ENCODE peak calls at places on chromosomes 2 and 18, in five cellular contexts. One of them, this sample, is unnamed.

GRCh38 chr2:13056259-13056843 is 339.6 kb downstream of the TRIB2 start:
- DNase-seq in esophagus squamous epithelium: no peak
- DNase-seq in left ventricle myocardium inferior: no peak
- DNase-seq in heart right ventricle: no peak
- DNase-seq in MM.1S: peak; percentile 24
- DNase-seq in this sample: no peak

GRCh38 chr2:113085542-113085941 is 17.8 kb downstream of the IL1F10 start:
- DNase-seq in MM.1S: no peak
- DNase-seq in heart right ventricle: no peak
- DNase-seq in left ventricle myocardium inferior: no peak
- DNase-seq in esophagus squamous epithelium: no peak
- DNase-seq in this sample: no peak

GRCh38 chr2:23563673-23564617 is 179.0 kb downstream of the KLHL29 start:
- DNase-seq in MM.1S: no peak
- DNase-seq in left ventricle myocardium inferior: peak; percentile 57
- DNase-seq in esophagus squamous epithelium: no peak
- DNase-seq in heart right ventricle: no peak
- DNase-seq in this sample: no peak

GRCh38 chr18:48896875-48897511 is 53.8 kb downstream of the SMAD7 start:
- DNase-seq in left ventricle myocardium inferior: peak; percentile 58
- DNase-seq in MM.1S: peak; percentile 50
- DNase-seq in esophagus squamous epithelium: no peak
- DNase-seq in heart right ventricle: peak; percentile 56
- DNase-seq in this sample: peak; percentile 93

GRCh38 chr2:157592983-157593382 is 35.7 kb downstream of the ACVR1C start:
- DNase-seq in left ventricle myocardium inferior: no peak
- DNase-seq in esophagus squamous epithelium: no peak
- DNase-seq in heart right ventricle: no peak
- DNase-seq in MM.1S: no peak
- DNase-seq in this sample: no peak

GRCh38 chr2:46117379-46117778 is 179.8 kb upstream of the EPAS1 start:
- DNase-seq in esophagus squamous epithelium: no peak
- DNase-seq in left ventricle myocardium inferior: no peak
- DNase-seq in MM.1S: no peak
- DNase-seq in heart right ventricle: no peak
- DNase-seq in this sample: no peak

GRCh38 chr2:64227603-64228125 is 83.4 kb upstream of the PELI1 start:
- DNase-seq in left ventricle myocardium inferior: no peak
- DNase-seq in heart right ventricle: no peak
- DNase-seq in esophagus squamous epithelium: no peak
- DNase-seq in MM.1S: no peak
- DNase-seq in this sample: no peak

GRCh38 chr2:233075966-233076339 is 15.8 kb downstream of the INPP5D start:
- DNase-seq in esophagus squamous epithelium: no peak
- DNase-seq in MM.1S: peak; percentile 82
- DNase-seq in heart right ventricle: no peak
- DNase-seq in left ventricle myocardium inferior: no peak
- DNase-seq in this sample: no peak

GRCh38 chr2:128504242-128505149 is 185.8 kb upstream of the HS6ST1 start:
- DNase-seq in left ventricle myocardium inferior: no peak
- DNase-seq in heart right ventricle: no peak
- DNase-seq in MM.1S: peak; percentile 62
- DNase-seq in esophagus squamous epithelium: no peak
- DNase-seq in this sample: no peak

GRCh38 chr2:147989809-147990403 is 30.6 kb downstream of the ORC4 start:
- DNase-seq in left ventricle myocardium inferior: no peak
- DNase-seq in MM.1S: peak; percentile 50
- DNase-seq in heart right ventricle: no peak
- DNase-seq in esophagus squamous epithelium: no peak
- DNase-seq in this sample: no peak

GRCh38 chr2:136131961-136132839 is 14.3 kb upstream of the CXCR4 start:
- DNase-seq in MM.1S: no peak
- DNase-seq in heart right ventricle: no peak
- DNase-seq in left ventricle myocardium inferior: no peak
- DNase-seq in esophagus squamous epithelium: peak; percentile 36
- DNase-seq in this sample: peak; percentile 41

GRCh38 chr2:238701907-238702206 is 146.0 kb upstream of the TWIST2 start:
- DNase-seq in heart right ventricle: no peak
- DNase-seq in MM.1S: no peak
- DNase-seq in esophagus squamous epithelium: no peak
- DNase-seq in left ventricle myocardium inferior: no peak
- DNase-seq in this sample: no peak

GRCh38 chr2:233385489-233386044 is 31.3 kb downstream of the DGKD start:
- DNase-seq in heart right ventricle: no peak
- DNase-seq in left ventricle myocardium inferior: no peak
- DNase-seq in MM.1S: peak; percentile 49
- DNase-seq in esophagus squamous epithelium: no peak
- DNase-seq in this sample: no peak

GRCh38 chr18:73340135-73340934 is 472.5 kb upstream of the NETO1 start:
- DNase-seq in left ventricle myocardium inferior: no peak
- DNase-seq in MM.1S: peak; percentile 6
- DNase-seq in esophagus squamous epithelium: no peak
- DNase-seq in heart right ventricle: no peak
- DNase-seq in this sample: no peak

GRCh38 chr2:223747392-223748042 is 89.9 kb downstream of the AP1S3 start:
- DNase-seq in esophagus squamous epithelium: no peak
- DNase-seq in heart right ventricle: no peak
- DNase-seq in left ventricle myocardium inferior: no peak
- DNase-seq in MM.1S: no peak
- DNase-seq in this sample: no peak

GRCh38 chr2:161036926-161037325 is 123.3 kb upstream of the TANK start:
- DNase-seq in esophagus squamous epithelium: no peak
- DNase-seq in heart right ventricle: no peak
- DNase-seq in left ventricle myocardium inferior: no peak
- DNase-seq in MM.1S: no peak
- DNase-seq in this sample: no peak

GRCh38 chr2:70796247-70796646 is 5.8 kb upstream of the FIGLA start:
- DNase-seq in MM.1S: no peak
- DNase-seq in left ventricle myocardium inferior: no peak
- DNase-seq in heart right ventricle: no peak
- DNase-seq in esophagus squamous epithelium: no peak
- DNase-seq in this sample: no peak
- H3K4me3 ChIP-seq in MM.1S: no peak overlapping the region
- H3K4me3 ChIP-seq in left ventricle myocardium inferior: no peak overlapping the region
- H3K4me3 ChIP-seq in heart right ventricle: no peak overlapping the region
- H3K4me3 ChIP-seq in esophagus squamous epithelium: no peak overlapping the region
- H3K4me3 ChIP-seq in this sample: no peak overlapping the region

GRCh38 chr18:50111398-50111797 is 83.5 kb downstream of the MYO5B start:
- DNase-seq in left ventricle myocardium inferior: no peak
- DNase-seq in heart right ventricle: no peak
- DNase-seq in MM.1S: no peak
- DNase-seq in esophagus squamous epithelium: no peak
- DNase-seq in this sample: no peak
- TF ChIP-seq CTCF in left ventricle myocardium inferior: no peak
- TF ChIP-seq CTCF in heart right ventricle: no peak
- TF ChIP-seq CTCF in MM.1S: no peak
- TF ChIP-seq CTCF in esophagus squamous epithelium: no peak
- TF ChIP-seq CTCF in this sample: no peak

GRCh38 chr18:35267809-35268208 is 22.2 kb downstream of the ZSCAN30 start:
- DNase-seq in left ventricle myocardium inferior: peak; percentile 33
- DNase-seq in heart right ventricle: peak; percentile 11
- DNase-seq in esophagus squamous epithelium: no peak
- DNase-seq in MM.1S: no peak
- DNase-seq in this sample: no peak

GRCh38 chr18:35271656-35272055 is 18.4 kb downstream of the ZSCAN30 start:
- DNase-seq in heart right ventricle: no peak
- DNase-seq in left ventricle myocardium inferior: no peak
- DNase-seq in MM.1S: no peak
- DNase-seq in esophagus squamous epithelium: no peak
- DNase-seq in this sample: no peak

GRCh38 chr18:35268811-35269210 is 21.2 kb downstream of the ZSCAN30 start:
- DNase-seq in esophagus squamous epithelium: no peak
- DNase-seq in left ventricle myocardium inferior: no peak
- DNase-seq in MM.1S: no peak
- DNase-seq in heart right ventricle: no peak
- DNase-seq in this sample: no peak

GRCh38 chr18:35264409-35264808 is 23.6 kb downstream of the ZNF397 start:
- DNase-seq in left ventricle myocardium inferior: no peak
- DNase-seq in esophagus squamous epithelium: no peak
- DNase-seq in MM.1S: no peak
- DNase-seq in heart right ventricle: no peak
- DNase-seq in this sample: no peak

DNA sequence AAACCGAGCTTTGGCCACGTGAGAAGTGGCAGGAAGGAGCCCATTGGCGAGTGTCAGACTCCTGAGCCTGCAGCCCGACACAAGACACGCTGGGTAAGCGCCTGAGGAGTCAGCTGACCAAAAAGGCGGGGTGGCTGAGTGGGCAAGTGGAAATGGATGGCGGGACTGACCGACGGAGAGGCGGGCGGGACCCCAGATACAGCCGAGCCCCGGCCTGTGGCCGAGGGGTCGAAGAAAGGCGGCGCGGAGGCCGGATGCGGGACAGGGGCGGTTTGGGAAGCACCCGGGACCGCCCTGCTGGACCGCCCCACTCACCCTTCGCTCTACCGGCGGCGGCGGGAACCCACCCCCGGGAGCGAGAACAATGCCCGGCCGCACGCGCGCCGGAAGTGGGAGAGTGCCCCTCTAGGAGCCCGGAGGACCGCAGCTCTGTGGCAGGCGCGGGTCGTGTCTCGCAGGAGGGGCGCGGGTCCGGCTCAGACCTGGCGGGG is 22.8 kb downstream of the ZSCAN30 start:
- DNase-seq in MM.1S: no peak
- DNase-seq in left ventricle myocardium inferior: peak; percentile 85
- DNase-seq in heart right ventricle: peak; percentile 85
- DNase-seq in esophagus squamous epithelium: peak; percentile 19
- DNase-seq in this sample: peak; percentile 73
- H3K9me3 ChIP-seq in MM.1S: no peaks in the 10 kb centered on the region
- H3K9me3 ChIP-seq in left ventricle myocardium inferior: peaks cover 8% of the 10 kb centered on the region
- H3K9me3 ChIP-seq in heart right ventricle: peaks cover 4% of the 10 kb centered on the region
- H3K9me3 ChIP-seq in esophagus squamous epithelium: no peaks in the 10 kb centered on the region
- H3K9me3 ChIP-seq in this sample: no peaks in the 10 kb centered on the region

GRCh38 chr2:176172748-176173586 is 15.5 kb upstream of the HOXD1 start:
- DNase-seq in MM.1S: no peak
- DNase-seq in left ventricle myocardium inferior: no peak
- DNase-seq in heart right ventricle: no peak
- DNase-seq in esophagus squamous epithelium: no peak
- DNase-seq in this sample: no peak

GRCh38 chr2:176170606-176171005 is 13.5 kb downstream of the HOXD3 start:
- DNase-seq in esophagus squamous epithelium: no peak
- DNase-seq in MM.1S: no peak
- DNase-seq in left ventricle myocardium inferior: no peak
- DNase-seq in heart right ventricle: no peak
- DNase-seq in this sample: no peak

GRCh38 chr2:176173679-176174381 is 14.6 kb upstream of the HOXD1 start:
- DNase-seq in esophagus squamous epithelium: no peak
- DNase-seq in heart right ventricle: no peak
- DNase-seq in MM.1S: no peak
- DNase-seq in left ventricle myocardium inferior: no peak
- DNase-seq in this sample: no peak

GRCh38 chr2:176171331-176172006 is 14.4 kb downstream of the HOXD3 start:
- DNase-seq in esophagus squamous epithelium: no peak
- DNase-seq in heart right ventricle: no peak
- DNase-seq in left ventricle myocardium inferior: no peak
- DNase-seq in MM.1S: no peak
- DNase-seq in this sample: peak; percentile 75

GRCh38 chr2:176172007-176172747 is 15.1 kb downstream of the HOXD3 start:
- DNase-seq in esophagus squamous epithelium: no peak
- DNase-seq in left ventricle myocardium inferior: no peak
- DNase-seq in heart right ventricle: no peak
- DNase-seq in MM.1S: no peak
- DNase-seq in this sample: peak; percentile 75
- H3K4me3 ChIP-seq in esophagus squamous epithelium: peak overlapping the region; percentile 26
- H3K4me3 ChIP-seq in left ventricle myocardium inferior: peak overlapping the region; percentile 10
- H3K4me3 ChIP-seq in heart right ventricle: peak overlapping the region; percentile 31
- H3K4me3 ChIP-seq in MM.1S: no peak overlapping the region
- H3K4me3 ChIP-seq in this sample: no peak overlapping the region

DNA sequence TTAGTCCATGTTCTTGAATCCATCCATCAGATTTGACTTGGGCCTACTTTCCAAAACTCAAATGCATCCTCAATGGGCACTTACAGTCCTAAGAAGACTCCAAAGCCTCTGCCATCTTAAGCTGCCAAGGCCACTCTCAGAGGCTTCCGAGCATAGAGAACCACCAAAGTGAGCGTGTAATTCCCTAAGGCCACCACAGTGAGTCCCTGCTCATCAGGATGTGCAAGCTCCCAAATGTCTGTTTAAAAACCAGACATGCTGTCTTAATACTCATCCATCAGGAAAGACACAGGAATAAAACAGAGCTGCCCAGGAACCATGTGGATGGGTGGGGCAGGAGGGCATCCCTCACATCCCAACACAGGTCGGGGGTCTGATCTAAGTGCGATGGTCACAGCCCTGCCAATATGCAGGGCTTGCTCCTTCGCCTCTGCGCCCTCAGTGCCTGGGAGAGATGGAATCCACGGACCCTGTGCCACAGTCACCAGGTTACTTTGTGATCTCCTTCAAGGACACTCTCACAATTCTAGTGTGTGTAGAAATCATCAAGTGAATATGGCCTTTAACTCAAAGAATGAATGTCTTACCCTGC is 80.4 kb downstream of the POLR1A start:
- DNase-seq in left ventricle myocardium inferior: no peak
- DNase-seq in heart right ventricle: no peak
- DNase-seq in esophagus squamous epithelium: no peak
- DNase-seq in MM.1S: no peak
- DNase-seq in this sample: no peak
- TF ChIP-seq CTCF in left ventricle myocardium inferior: no peak
- TF ChIP-seq CTCF in heart right ventricle: no peak
- TF ChIP-seq CTCF in esophagus squamous epithelium: no peak
- TF ChIP-seq CTCF in MM.1S: no peak
- TF ChIP-seq CTCF in this sample: no peak

GRCh38 chr18:79888016-79888415 is 63.4 kb downstream of the SLC66A2 start:
- DNase-seq in MM.1S: no peak
- DNase-seq in heart right ventricle: no peak
- DNase-seq in esophagus squamous epithelium: no peak
- DNase-seq in left ventricle myocardium inferior: no peak
- DNase-seq in this sample: peak; percentile 74
- H3K9me3 ChIP-seq in MM.1S: no peaks in the 10 kb centered on the region
- H3K9me3 ChIP-seq in heart right ventricle: peaks cover 46% of the 10 kb centered on the region
- H3K9me3 ChIP-seq in esophagus squamous epithelium: peaks cover 59% of the 10 kb centered on the region
- H3K9me3 ChIP-seq in left ventricle myocardium inferior: peaks cover 57% of the 10 kb centered on the region
- H3K9me3 ChIP-seq in this sample: no peaks in the 10 kb centered on the region

GRCh38 chr2:239868556-239869181 is 156.5 kb downstream of the NDUFA10 start:
- DNase-seq in heart right ventricle: no peak
- DNase-seq in esophagus squamous epithelium: no peak
- DNase-seq in left ventricle myocardium inferior: no peak
- DNase-seq in MM.1S: no peak
- DNase-seq in this sample: no peak
- H3K4me3 ChIP-seq in heart right ventricle: no peak overlapping the region
- H3K4me3 ChIP-seq in esophagus squamous epithelium: no peak overlapping the region
- H3K4me3 ChIP-seq in left ventricle myocardium inferior: no peak overlapping the region
- H3K4me3 ChIP-seq in MM.1S: no peak overlapping the region
- H3K4me3 ChIP-seq in this sample: no peak overlapping the region

GRCh38 chr18:21242141-21243040 is at the start of gene GREB1L:
- DNase-seq in heart right ventricle: peak; percentile 42
- DNase-seq in MM.1S: peak; percentile 60
- DNase-seq in left ventricle myocardium inferior: peak; percentile 61
- DNase-seq in esophagus squamous epithelium: no peak
- DNase-seq in this sample: peak; percentile 45
- TF ChIP-seq CTCF in heart right ventricle: peak; percentile 20
- TF ChIP-seq CTCF in MM.1S: peak; percentile 13
- TF ChIP-seq CTCF in left ventricle myocardium inferior: peak; percentile 57
- TF ChIP-seq CTCF in esophagus squamous epithelium: no peak
- TF ChIP-seq CTCF in this sample: no peak

GRCh38 chr2:2571301-2572198 is 240.5 kb upstream of the MYT1L start:
- DNase-seq in esophagus squamous epithelium: no peak
- DNase-seq in heart right ventricle: no peak
- DNase-seq in MM.1S: no peak
- DNase-seq in left ventricle myocardium inferior: no peak
- DNase-seq in this sample: no peak
- H3K9me3 ChIP-seq in esophagus squamous epithelium: peaks cover 3% of the 10 kb centered on the region
- H3K9me3 ChIP-seq in heart right ventricle: no peaks in the 10 kb centered on the region
- H3K9me3 ChIP-seq in MM.1S: no peaks in the 10 kb centered on the region
- H3K9me3 ChIP-seq in left ventricle myocardium inferior: no peaks in the 10 kb centered on the region
- H3K9me3 ChIP-seq in this sample: peaks cover 3% of the 10 kb centered on the region